ENCODE peak calls at places on chromosomes 7 and 10, in five cellular contexts. I is NCI-H1436; X is GM12865; Z is Calu3; J is stimulated activated CD4-positive, alpha-beta T cell treated with anti-CD3 and anti-CD28 coated beads, Interleukin-12 subunit alpha, Interleukin-12 subunit beta, amount 100 ng/mL, for 48 hours. D is an unnamed sample.

GRCh38 chr10:477620-478019 is 211.8 kb downstream of the DIP2C start:
- DNase-seq in I (no peak), X (no peak), Z (no peak), J (no peak), D (no peak)

GRCh38 chr10:22911889-22912762 is 15.7 kb upstream of the ARMC3 start:
- DNase-seq in I (peak), X (no peak), Z (no peak), J (no peak), D (no peak)

GRCh38 chr7:88243345-88243909 is 23.6 kb upstream of the SRI start:
- DNase-seq in I (peak), X (peak), Z (peak), J (no peak), D (no peak)

GRCh38 chr10:8810677-8811076 is 756.2 kb downstream of the GATA3 start:
- DNase-seq in I (no peak), X (no peak), Z (no peak), J (no peak), D (no peak)

GRCh38 chr7:45889367-45890067 is 1.2 kb downstream of the IGFBP1 start:
- DNase-seq in I (no peak), X (no peak), Z (no peak), J (no peak), D (no peak)

GRCh38 chr7:40147371-40148246 is 12.8 kb downstream of the SUGCT start:
- DNase-seq in I (no peak), X (no peak), Z (no peak), J (no peak), D (no peak)

GRCh38 chr10:69467928-69468770 is 16.9 kb downstream of the TSPAN15 start:
- DNase-seq in I (no peak), X (no peak), Z (no peak), J (no peak), D (no peak)

GRCh38 chr7:141533149-141533949 is 17.9 kb upstream of the AGK start:
- DNase-seq in I (peak), X (peak), Z (peak), J (peak), D (no peak)

GRCh38 chr10:96298362-96298761 is 5.9 kb upstream of the DNTT start:
- DNase-seq in I (no peak), X (no peak), Z (no peak), J (no peak), D (no peak)

GRCh38 chr10:128885573-128886555 is 581.2 kb upstream of the MGMT start:
- DNase-seq in I (no peak), X (no peak), Z (no peak), J (no peak), D (no peak)

GRCh38 chr10:91883549-91884542 is 25.4 kb downstream of the FGFBP3 start:
- DNase-seq in I (peak), X (no peak), Z (no peak), J (no peak), D (peak)

GRCh38 chr7:112869111-112869774 is 79.0 kb upstream of the TMEM168 start:
- DNase-seq in I (no peak), X (peak), Z (peak), J (peak), D (no peak)

GRCh38 chr10:78754269-78755074 is 314.3 kb upstream of the ZMIZ1 start:
- DNase-seq in I (no peak), X (no peak), Z (no peak), J (no peak), D (no peak)

GRCh38 chr10:55203874-55204273 is 402.8 kb upstream of the PCDH15 start:
- DNase-seq in I (no peak), X (no peak), Z (no peak), J (no peak), D (no peak)

GRCh38 chr10:97515260-97515978 is 16.7 kb downstream of the UBTD1 start:
- DNase-seq in I (no peak), X (no peak), Z (no peak), J (no peak), D (no peak)

GRCh38 chr7:31493714-31494181 is 20.1 kb upstream of the ITPRID1 start:
- DNase-seq in I (no peak), X (no peak), Z (peak), J (no peak), D (no peak)

GRCh38 chr7:141483044-141483443 is 68.2 kb upstream of the AGK start:
- DNase-seq in I (no peak), X (peak), Z (no peak), J (no peak), D (no peak)

GRCh38 chr10:130634796-130635195 is 498.6 kb downstream of the GLRX3 start:
- DNase-seq in I (no peak), X (no peak), Z (no peak), J (no peak), D (no peak)

GRCh38 chr10:13868528-13869294 is 281.9 kb downstream of the PRPF18 start:
- DNase-seq in I (no peak), X (no peak), Z (no peak), J (no peak), D (no peak)

GRCh38 chr7:1253591-1254207 is 21.0 kb downstream of the UNCX start:
- DNase-seq in I (no peak), X (no peak), Z (no peak), J (no peak), D (no peak)

GRCh38 chr10:78457804-78458483 is 424.3 kb downstream of the RPS24 start:
- DNase-seq in I (no peak), X (no peak), Z (no peak), J (no peak), D (no peak)

GRCh38 chr10:120507651-120508050 is 50.6 kb downstream of the PLPP4 start:
- DNase-seq in I (no peak), X (no peak), Z (no peak), J (no peak), D (no peak)

GRCh38 chr7:129778770-129779601 is 167.5 kb downstream of the NRF1 start:
- DNase-seq in I (no peak), X (no peak), Z (peak), J (no peak), D (no peak)

GRCh38 chr7:157404845-157405481 is 68.2 kb downstream of the DNAJB6 start:
- DNase-seq in I (no peak), X (no peak), Z (peak), J (peak), D (no peak)

D was measured in thoracic aorta.